ENCODE peak calls at places on chromosomes 4 and X, in four cellular contexts. One of them, this sample, is unnamed.

GRCh38 chrX:109889289-109890006 is 113.5 kb upstream of the TMEM164 start:
- DNase-seq in cardiac muscle cell: peak
- DNase-seq in endothelial cell of umbilical vein: no peak
- DNase-seq in IMR-90: peak
- DNase-seq in this sample: peak

GRCh38 chrX:32392655-32393054 is 818.7 kb downstream of the DMD start:
- DNase-seq in cardiac muscle cell: no peak
- DNase-seq in IMR-90: no peak
- DNase-seq in endothelial cell of umbilical vein: no peak
- DNase-seq in this sample: no peak

GRCh38 chr4:98150092-98150761 is 7.0 kb upstream of the STPG2 start:
- DNase-seq in cardiac muscle cell: no peak
- DNase-seq in endothelial cell of umbilical vein: no peak
- DNase-seq in IMR-90: peak
- DNase-seq in this sample: no peak

GRCh38 chr4:113101669-113102068 is 52.2 kb downstream of the ANK2 start:
- DNase-seq in cardiac muscle cell: no peak
- DNase-seq in endothelial cell of umbilical vein: no peak
- DNase-seq in IMR-90: peak
- DNase-seq in this sample: no peak

GRCh38 chr4:47930971-47931804 is 16.8 kb upstream of the NFXL1 start:
- DNase-seq in cardiac muscle cell: no peak
- DNase-seq in IMR-90: peak
- DNase-seq in endothelial cell of umbilical vein: peak
- DNase-seq in this sample: no peak

GRCh38 chrX:40154853-40155616 is 57.3 kb upstream of the BCOR start:
- DNase-seq in endothelial cell of umbilical vein: peak
- DNase-seq in cardiac muscle cell: peak
- DNase-seq in IMR-90: peak
- DNase-seq in this sample: peak

GRCh38 chr4:186915816-186916215 is 192.2 kb upstream of the FAT1 start:
- DNase-seq in cardiac muscle cell: no peak
- DNase-seq in endothelial cell of umbilical vein: no peak
- DNase-seq in IMR-90: no peak
- DNase-seq in this sample: no peak

GRCh38 chr4:74886490-74886889 is 46.4 kb upstream of the PARM1 start:
- DNase-seq in IMR-90: peak
- DNase-seq in endothelial cell of umbilical vein: peak
- DNase-seq in cardiac muscle cell: no peak
- DNase-seq in this sample: no peak

GRCh38 chr4:52376107-52376704 is 282.9 kb downstream of the USP46 start:
- DNase-seq in endothelial cell of umbilical vein: peak
- DNase-seq in IMR-90: peak
- DNase-seq in cardiac muscle cell: peak
- DNase-seq in this sample: peak

GRCh38 chr4:110815950-110816349 is 193.1 kb upstream of the PITX2 start:
- DNase-seq in cardiac muscle cell: no peak
- DNase-seq in IMR-90: no peak
- DNase-seq in endothelial cell of umbilical vein: no peak
- DNase-seq in this sample: no peak

GRCh38 chr4:87633239-87633638 is 16.8 kb upstream of the DMP1 start:
- DNase-seq in endothelial cell of umbilical vein: peak
- DNase-seq in cardiac muscle cell: peak
- DNase-seq in IMR-90: peak
- DNase-seq in this sample: no peak

GRCh38 chrX:150663061-150663460 is 30.1 kb upstream of the MTMR1 start:
- DNase-seq in cardiac muscle cell: no peak
- DNase-seq in IMR-90: no peak
- DNase-seq in endothelial cell of umbilical vein: no peak
- DNase-seq in this sample: no peak

GRCh38 chr4:86450189-86450588 is 90.3 kb upstream of the MAPK10 start:
- DNase-seq in endothelial cell of umbilical vein: no peak
- DNase-seq in IMR-90: no peak
- DNase-seq in cardiac muscle cell: no peak
- DNase-seq in this sample: no peak

GRCh38 chr4:158849681-158850080 is 80.9 kb downstream of the FNIP2 start:
- DNase-seq in cardiac muscle cell: no peak
- DNase-seq in IMR-90: no peak
- DNase-seq in endothelial cell of umbilical vein: no peak
- DNase-seq in this sample: no peak

GRCh38 chr4:73213917-73214663 is 44.5 kb downstream of the ANKRD17 start:
- DNase-seq in endothelial cell of umbilical vein: peak
- DNase-seq in cardiac muscle cell: no peak
- DNase-seq in IMR-90: peak
- DNase-seq in this sample: no peak

GRCh38 chr4:28378109-28378830 is 1517.6 kb downstream of the STIM2 start:
- DNase-seq in IMR-90: no peak
- DNase-seq in cardiac muscle cell: no peak
- DNase-seq in endothelial cell of umbilical vein: no peak
- DNase-seq in this sample: no peak

GRCh38 chr4:41160010-41160789 is 54.1 kb downstream of the APBB2 start:
- DNase-seq in endothelial cell of umbilical vein: peak
- DNase-seq in cardiac muscle cell: no peak
- DNase-seq in IMR-90: peak
- DNase-seq in this sample: no peak

GRCh38 chr4:175705407-175705806 is 106.7 kb downstream of the GPM6A start:
- DNase-seq in IMR-90: no peak
- DNase-seq in endothelial cell of umbilical vein: no peak
- DNase-seq in cardiac muscle cell: peak
- DNase-seq in this sample: peak

GRCh38 chrX:47097018-47097417 is 18.8 kb downstream of the RGN start:
- DNase-seq in IMR-90: no peak
- DNase-seq in endothelial cell of umbilical vein: no peak
- DNase-seq in cardiac muscle cell: no peak
- DNase-seq in this sample: no peak

DNA sequence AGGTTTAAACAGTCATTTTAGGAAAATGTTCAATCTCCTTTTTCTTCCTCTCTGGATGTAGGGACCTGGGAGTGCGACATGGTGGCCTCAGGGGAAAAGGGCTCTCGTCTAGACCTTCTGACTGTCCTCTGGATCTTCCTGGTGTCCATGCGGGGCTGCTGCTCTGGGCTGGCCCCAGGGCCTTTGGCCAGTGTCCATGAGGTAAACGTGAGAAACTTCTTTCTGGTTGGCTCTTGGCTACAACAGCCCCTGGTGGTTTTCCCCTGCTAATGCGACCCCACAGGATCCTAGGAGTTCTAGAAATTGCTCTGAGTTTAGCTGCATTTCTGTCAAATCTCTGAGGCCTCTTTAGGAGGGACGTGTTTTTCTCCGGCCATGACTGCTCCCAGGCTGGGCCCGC is 85.7 kb downstream of the MFAP3L start:
- DNase-seq in IMR-90: no peak
- DNase-seq in endothelial cell of umbilical vein: no peak
- DNase-seq in cardiac muscle cell: no peak
- DNase-seq in this sample: no peak
- TF ChIP-seq CTCF in IMR-90: no peak
- TF ChIP-seq CTCF in endothelial cell of umbilical vein: no peak
- TF ChIP-seq CTCF in cardiac muscle cell: no peak
- TF ChIP-seq CTCF in this sample: no peak

GRCh38 chr4:152256996-152257395 is 278.9 kb downstream of the FBXW7 start:
- DNase-seq in endothelial cell of umbilical vein: no peak
- DNase-seq in IMR-90: no peak
- DNase-seq in cardiac muscle cell: no peak
- DNase-seq in this sample: no peak
- TF ChIP-seq CTCF in endothelial cell of umbilical vein: no peak
- TF ChIP-seq CTCF in IMR-90: no peak
- TF ChIP-seq CTCF in cardiac muscle cell: no peak
- TF ChIP-seq CTCF in this sample: no peak

GRCh38 chr4:180962268-180962667 is 1280.9 kb upstream of the TENM3 start:
- DNase-seq in cardiac muscle cell: no peak
- DNase-seq in endothelial cell of umbilical vein: no peak
- DNase-seq in IMR-90: no peak
- DNase-seq in this sample: no peak

DNA sequence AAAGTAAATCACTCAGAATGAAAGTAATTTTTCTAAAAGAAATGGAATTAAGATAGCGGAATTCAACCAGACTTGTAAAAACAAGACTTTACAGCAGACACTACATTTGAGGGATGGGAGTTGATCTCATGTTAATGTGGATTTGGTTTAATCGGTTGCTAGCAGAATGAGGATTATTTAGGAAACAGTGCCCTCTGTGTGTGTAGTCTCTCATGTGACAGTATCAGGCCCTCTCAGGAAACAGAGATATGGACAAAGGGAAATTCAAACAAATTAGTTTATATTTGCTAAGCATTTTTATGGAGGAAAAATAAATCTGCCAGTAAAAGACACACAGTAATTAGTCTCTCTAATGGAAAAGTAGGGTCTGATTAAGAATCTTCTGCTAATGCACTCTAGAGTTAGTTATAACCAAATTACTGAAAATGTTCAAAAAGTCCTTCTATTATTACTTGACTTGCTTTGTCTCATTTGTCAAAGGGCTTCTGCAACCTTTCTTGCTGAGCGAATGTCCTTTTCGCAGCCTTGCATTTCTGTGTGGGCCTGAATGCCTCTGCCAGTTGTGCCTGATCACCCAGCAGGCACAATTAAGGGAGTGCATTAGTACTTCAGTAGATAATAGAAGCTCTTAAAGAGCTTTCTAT is 1282.3 kb upstream of the TENM3 start:
- DNase-seq in endothelial cell of umbilical vein: no peak
- DNase-seq in IMR-90: no peak
- DNase-seq in cardiac muscle cell: peak
- DNase-seq in this sample: no peak
- TF ChIP-seq CTCF in endothelial cell of umbilical vein: no peak
- TF ChIP-seq CTCF in IMR-90: peak
- TF ChIP-seq CTCF in cardiac muscle cell: no peak
- TF ChIP-seq CTCF in this sample: peak

GRCh38 chr4:138831943-138832342 is 183.6 kb upstream of the NOCT start:
- DNase-seq in IMR-90: no peak
- DNase-seq in cardiac muscle cell: no peak
- DNase-seq in endothelial cell of umbilical vein: no peak
- DNase-seq in this sample: no peak
- TF ChIP-seq CTCF in IMR-90: no peak
- TF ChIP-seq CTCF in cardiac muscle cell: no peak
- TF ChIP-seq CTCF in endothelial cell of umbilical vein: no peak
- TF ChIP-seq CTCF in this sample: no peak

GRCh38 chr4:56637791-56638190 is 43.3 kb downstream of the HOPX start:
- DNase-seq in cardiac muscle cell: no peak
- DNase-seq in endothelial cell of umbilical vein: peak
- DNase-seq in IMR-90: no peak
- DNase-seq in this sample: no peak

GRCh38 chr4:56640907-56641493 is 40.1 kb downstream of the HOPX start:
- DNase-seq in IMR-90: no peak
- DNase-seq in cardiac muscle cell: no peak
- DNase-seq in endothelial cell of umbilical vein: no peak
- DNase-seq in this sample: no peak

GRCh38 chr4:56637154-56637553 is 43.9 kb downstream of the HOPX start:
- DNase-seq in IMR-90: no peak
- DNase-seq in cardiac muscle cell: no peak
- DNase-seq in endothelial cell of umbilical vein: no peak
- DNase-seq in this sample: no peak

GRCh38 chr4:56643596-56643995 is 37.5 kb downstream of the HOPX start:
- DNase-seq in cardiac muscle cell: no peak
- DNase-seq in IMR-90: no peak
- DNase-seq in endothelial cell of umbilical vein: no peak
- DNase-seq in this sample: no peak

GRCh38 chr4:56641494-56642051 is 39.5 kb downstream of the HOPX start:
- DNase-seq in cardiac muscle cell: no peak
- DNase-seq in IMR-90: peak
- DNase-seq in endothelial cell of umbilical vein: peak
- DNase-seq in this sample: no peak
- TF ChIP-seq CTCF in cardiac muscle cell: no peak
- TF ChIP-seq CTCF in IMR-90: peak
- TF ChIP-seq CTCF in endothelial cell of umbilical vein: no peak
- TF ChIP-seq CTCF in this sample: no peak

DNA sequence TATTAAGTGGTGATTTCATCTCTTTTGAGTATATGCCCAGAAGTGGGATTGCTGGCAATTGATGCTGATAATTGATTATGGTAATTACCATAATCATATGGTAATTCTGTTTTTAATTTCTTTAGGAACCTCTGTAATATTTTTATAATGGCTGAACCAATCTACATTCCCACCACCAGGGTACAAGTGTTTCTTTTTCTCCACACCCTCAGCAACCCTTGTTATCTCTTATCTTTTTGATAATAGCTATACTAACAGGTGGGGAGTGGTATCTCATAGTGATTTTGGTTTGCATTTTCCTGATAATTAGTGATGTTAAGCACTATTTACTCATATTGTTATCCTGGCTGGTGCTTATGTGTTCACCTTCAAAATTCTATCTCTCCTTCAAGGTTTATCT is 212.6 kb downstream of the FMR1NB start:
- DNase-seq in cardiac muscle cell: no peak
- DNase-seq in IMR-90: no peak
- DNase-seq in endothelial cell of umbilical vein: no peak
- DNase-seq in this sample: no peak
- TF ChIP-seq CTCF in cardiac muscle cell: no peak
- TF ChIP-seq CTCF in IMR-90: no peak
- TF ChIP-seq CTCF in endothelial cell of umbilical vein: no peak
- TF ChIP-seq CTCF in this sample: peak

GRCh38 chr4:55554453-55555030 is 7.8 kb upstream of the CLOCK start:
- DNase-seq in endothelial cell of umbilical vein: peak
- DNase-seq in IMR-90: peak
- DNase-seq in cardiac muscle cell: peak
- DNase-seq in this sample: no peak
- TF ChIP-seq CTCF in endothelial cell of umbilical vein: peak
- TF ChIP-seq CTCF in IMR-90: peak
- TF ChIP-seq CTCF in cardiac muscle cell: peak
- TF ChIP-seq CTCF in this sample: no peak

GRCh38 chr4:122827899-122828601 is 1.4 kb downstream of the FGF2 start:
- DNase-seq in endothelial cell of umbilical vein: peak
- DNase-seq in IMR-90: peak
- DNase-seq in cardiac muscle cell: peak
- DNase-seq in this sample: no peak
- TF ChIP-seq CTCF in endothelial cell of umbilical vein: no peak
- TF ChIP-seq CTCF in IMR-90: peak
- TF ChIP-seq CTCF in cardiac muscle cell: peak
- TF ChIP-seq CTCF in this sample: peak

DNA sequence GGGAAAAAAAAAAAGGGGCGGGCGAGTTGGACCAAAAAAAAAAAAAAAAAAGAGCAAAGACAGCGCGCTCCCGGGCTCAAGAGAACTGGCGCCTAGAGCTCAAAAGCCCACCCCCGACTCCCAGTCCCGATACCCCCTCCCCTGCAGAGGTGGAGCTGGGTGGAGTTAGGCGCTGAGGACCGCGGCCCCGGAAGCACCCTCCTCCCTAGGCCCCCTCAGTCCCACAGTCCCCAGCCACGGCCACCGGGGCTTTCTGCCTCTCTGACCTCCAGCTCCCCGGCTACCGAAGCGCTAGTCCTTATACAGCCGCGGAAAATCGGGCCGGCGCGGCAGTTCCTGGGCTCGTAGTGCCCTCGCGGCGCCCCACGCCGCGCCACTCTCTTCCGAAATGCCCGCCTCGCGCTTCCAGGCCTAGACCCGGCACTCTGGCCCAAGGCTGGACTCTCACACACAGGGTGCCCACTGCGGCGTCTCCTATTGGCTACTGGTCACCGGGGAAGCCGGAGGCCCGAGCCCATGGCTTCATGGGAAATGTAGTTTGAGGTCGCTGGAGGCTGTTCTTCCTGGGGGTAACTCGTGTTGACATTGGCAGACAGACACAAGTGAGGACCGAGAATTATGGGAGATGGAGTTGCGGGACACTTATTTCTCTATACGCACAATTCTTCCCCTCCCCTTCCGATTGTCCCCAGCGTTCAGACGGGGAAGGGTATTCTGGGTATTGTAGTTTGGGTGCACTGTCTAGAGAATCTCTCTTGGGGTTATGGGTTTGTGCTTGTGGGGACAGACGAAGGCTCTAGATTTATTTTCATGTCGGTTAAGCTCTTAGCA is at the start of gene ENOX2:
- DNase-seq in cardiac muscle cell: peak
- DNase-seq in IMR-90: peak
- DNase-seq in endothelial cell of umbilical vein: peak
- DNase-seq in this sample: peak
- TF ChIP-seq CTCF in cardiac muscle cell: no peak
- TF ChIP-seq CTCF in IMR-90: no peak
- TF ChIP-seq CTCF in endothelial cell of umbilical vein: no peak
- TF ChIP-seq CTCF in this sample: no peak

This sample was measured in neural crest cell.